ENCODE peak calls at places on chromosomes 7 and 10, in five cellular contexts. I is foreskin fibroblast, Q is testis, C is heart left ventricle, V is Panc1. A is an unnamed sample.

GRCh38 chr7:26005683-26006410 is 146.2 kb upstream of the NFE2L3 start:
- DNase-seq in I (no peak), Q (no peak), C (no peak), V (no peak), A (no peak)

GRCh38 chr10:82282782-82283456 is 407.9 kb downstream of the NRG3 start:
- DNase-seq in I (peak; percentile 54), Q (no peak), C (no peak), V (no peak), A (no peak)

GRCh38 chr10:93471110-93471651 is 11.0 kb downstream of the MYOF start:
- DNase-seq in I (peak; percentile 96), Q (no peak), C (no peak), V (peak; percentile 95), A (peak; percentile 93)

GRCh38 chr7:105985250-105985649 is 22.2 kb downstream of the CDHR3 start:
- DNase-seq in I (no peak), Q (no peak), C (no peak), V (no peak), A (no peak)

GRCh38 chr10:2908851-2909630 is 158.3 kb upstream of the PFKP start:
- DNase-seq in I (no peak), Q (no peak), C (no peak), V (no peak), A (no peak)

GRCh38 chr7:33459340-33459751 is 330.0 kb downstream of the BBS9 start:
- DNase-seq in I (peak; percentile 72), Q (peak; percentile 33), C (no peak), V (peak; percentile 18), A (peak; percentile 19)

GRCh38 chr10:44936314-44936975 is 23.2 kb upstream of the RASSF4 start:
- DNase-seq in I (no peak), Q (no peak), C (peak; percentile 11), V (no peak), A (no peak)

GRCh38 chr10:30811665-30812017 is 182.1 kb upstream of the LYZL2 start:
- DNase-seq in I (peak; percentile 59), Q (no peak), C (no peak), V (no peak), A (peak; percentile 63)

GRCh38 chr7:16655394-16655793 is 9.4 kb downstream of the BZW2 start:
- DNase-seq in I (no peak), Q (no peak), C (no peak), V (no peak), A (no peak)

GRCh38 chr7:87886875-87887274 is 10.6 kb downstream of the DBF4 start:
- DNase-seq in I (peak; percentile 44), Q (no peak), C (no peak), V (no peak), A (peak; percentile 43)

GRCh38 chr10:100522107-100522811 is 2.6 kb upstream of the SEC31B start:
- DNase-seq in I (peak; percentile 21), Q (no peak), C (no peak), V (no peak), A (no peak)

GRCh38 chr10:52959810-52960209 is 187.2 kb upstream of the MBL2 start:
- DNase-seq in I (no peak), Q (no peak), C (no peak), V (no peak), A (no peak)

GRCh38 chr7:12941512-12941911 is 254.1 kb downstream of the ARL4A start:
- DNase-seq in I (no peak), Q (no peak), C (no peak), V (no peak), A (no peak)

GRCh38 chr7:22332481-22332880 is 24.5 kb downstream of the RAPGEF5 start:
- DNase-seq in I (peak; percentile 6), Q (no peak), C (no peak), V (no peak), A (no peak)

GRCh38 chr7:15515201-15515777 is 46.5 kb downstream of the AGMO start:
- DNase-seq in I (peak; percentile 47), Q (no peak), C (no peak), V (no peak), A (no peak)

GRCh38 chr10:117226813-117227451 is 14.0 kb upstream of the SLC18A2 start:
- DNase-seq in I (peak; percentile 40), Q (peak; percentile 40), C (no peak), V (no peak), A (no peak)

GRCh38 chr7:32074787-32075570 is 4.8 kb upstream of the PDE1C start:
- DNase-seq in I (no peak), Q (no peak), C (no peak), V (no peak), A (no peak)

GRCh38 chr10:44933117-44933450 is 21.9 kb downstream of the TMEM72 start:
- DNase-seq in I (no peak), Q (no peak), C (no peak), V (no peak), A (no peak)

GRCh38 chr10:31320598-31321211 is 1.7 kb downstream of the ZEB1 start:
- DNase-seq in I (peak; percentile 64), Q (peak; percentile 48), C (peak; percentile 61), V (no peak), A (no peak)

GRCh38 chr10:133324198-133324792 is 12.4 kb downstream of the CALY start:
- DNase-seq in I (peak; percentile 78), Q (peak; percentile 87), C (peak; percentile 53), V (no peak), A (no peak)

GRCh38 chr7:118182618-118183253 is 1.2 kb upstream of the LSM8 start:
- DNase-seq in I (no peak), Q (no peak), C (no peak), V (no peak), A (no peak)

GRCh38 chr10:484441-484924 is 205.0 kb downstream of the DIP2C start:
- DNase-seq in I (peak; percentile 41), Q (no peak), C (peak; percentile 26), V (no peak), A (peak; percentile 68)

GRCh38 chr10:32963102-32963501 is 5.1 kb upstream of the ITGB1 start:
- DNase-seq in I (peak; percentile 83), Q (no peak), C (no peak), V (no peak), A (no peak)

GRCh38 chr10:80437227-80437626 is 16.9 kb upstream of the TSPAN14 start:
- DNase-seq in I (no peak), Q (no peak), C (no peak), V (no peak), A (no peak)

GRCh38 chr10:70843333-70843732 is 27.6 kb downstream of the SGPL1 start:
- DNase-seq in I (no peak), Q (no peak), C (no peak), V (no peak), A (no peak)

GRCh38 chr7:20539201-20539600 is 76.3 kb upstream of the ABCB5 start:
- DNase-seq in I (no peak), Q (no peak), C (no peak), V (no peak), A (no peak)

GRCh38 chr7:86339051-86339450 is 304.7 kb upstream of the GRM3 start:
- DNase-seq in I (no peak), Q (no peak), C (no peak), V (no peak), A (no peak)

GRCh38 chr7:28347964-28348363 is 64.4 kb upstream of the CREB5 start:
- DNase-seq in I (peak; percentile 96), Q (no peak), C (no peak), V (no peak), A (no peak)

GRCh38 chr7:123275036-123275753 is 75.4 kb upstream of the SLC13A1 start:
- DNase-seq in I (no peak), Q (no peak), C (no peak), V (no peak), A (no peak)

GRCh38 chr10:49187044-49187484 is 1.1 kb downstream of the TMEM273 start:
- DNase-seq in I (no peak), Q (no peak), C (no peak), V (no peak), A (no peak)
- H3K4me3 ChIP-seq in I (no peak overlapping the region), Q (no peak overlapping the region), C (peak overlapping the region; percentile 52), V (no peak overlapping the region), A (no peak overlapping the region)

DNA sequence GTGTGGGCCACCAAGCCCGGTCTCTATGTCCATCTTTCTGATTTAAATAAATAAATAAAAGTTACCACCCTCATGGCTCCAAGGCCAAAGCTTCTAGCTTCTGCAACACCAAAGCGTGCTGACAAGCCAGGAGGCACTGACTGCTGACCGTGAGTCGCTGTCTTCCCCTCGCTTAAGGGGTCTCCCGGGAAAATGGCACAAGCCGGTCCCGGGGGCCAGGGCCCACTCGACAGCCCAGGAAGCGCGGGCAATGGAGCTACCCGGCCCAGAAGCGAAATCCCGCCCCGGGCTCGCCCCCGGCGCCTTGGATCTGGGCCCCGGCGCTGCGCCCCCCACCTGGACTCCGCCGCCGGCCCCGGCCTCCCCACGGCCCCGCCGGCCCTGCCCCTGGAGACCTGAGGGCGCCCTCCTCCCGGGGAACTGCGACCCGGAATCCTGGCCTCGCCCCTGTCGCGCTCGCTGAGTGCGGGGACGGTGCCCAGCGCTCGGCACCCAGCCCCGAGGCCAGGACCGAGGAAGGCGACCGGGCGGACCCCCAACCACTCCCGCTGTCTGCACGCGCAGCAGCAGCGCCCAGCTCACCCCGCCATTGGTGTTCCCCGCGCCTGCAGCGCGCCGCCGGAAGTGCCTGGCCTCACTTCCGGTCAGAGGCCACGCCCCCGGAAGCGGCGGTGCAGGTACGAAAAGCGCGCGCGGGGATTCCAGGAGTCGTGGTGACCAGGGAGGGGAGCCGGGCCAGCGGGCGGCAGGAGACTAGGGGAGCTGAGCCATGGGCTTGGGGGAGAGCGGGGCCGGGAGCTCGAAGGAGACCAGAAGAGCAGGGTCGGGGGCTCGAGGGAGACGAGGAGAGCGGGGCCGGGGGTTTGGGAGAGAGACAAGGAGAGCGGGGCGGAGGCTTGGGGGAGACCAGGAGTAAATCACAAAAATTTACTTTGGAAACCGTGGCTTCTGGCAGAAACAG is at the start of the genes MRM2 and NUDT1:
- DNase-seq in I (peak; percentile 89), Q (peak; percentile 92), C (peak; percentile 82), V (no peak), A (no peak)
- TF ChIP-seq CTCF in I (no peak), Q (no peak), C (no peak), V (no peak), A (no peak)

DNA sequence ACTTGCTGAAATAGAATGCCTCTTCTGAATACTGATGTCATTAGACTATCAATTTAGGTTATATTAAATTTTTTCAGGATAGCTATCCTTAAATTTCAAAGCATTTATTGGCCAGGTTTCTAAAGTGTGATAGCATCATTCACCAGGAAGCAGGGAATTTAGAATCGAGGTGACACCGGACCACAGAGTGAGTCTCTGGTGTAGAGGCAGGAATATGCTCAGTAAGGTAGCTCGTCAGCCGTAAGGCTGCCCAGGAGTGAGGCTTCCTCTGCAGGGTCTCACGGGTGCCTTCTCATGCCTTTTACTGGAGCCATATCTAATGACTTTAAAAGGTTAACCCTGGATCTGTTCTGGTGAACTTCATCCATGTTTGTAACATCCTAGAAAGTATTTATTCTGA is 170.8 kb upstream of the KLF14 start:
- DNase-seq in I (peak; percentile 48), Q (no peak), C (no peak), V (no peak), A (no peak)
- H3K4me3 ChIP-seq in I (peak overlapping the region; percentile 4), Q (no peak overlapping the region), C (no peak overlapping the region), V (no peak overlapping the region), A (no peak overlapping the region)

GRCh38 chr10:26642896-26643653 is 54.4 kb upstream of the PDSS1 start:
- DNase-seq in I (no peak), Q (peak; percentile 79), C (no peak), V (no peak), A (no peak)

GRCh38 chr10:26650406-26650805 is 47.1 kb upstream of the PDSS1 start:
- DNase-seq in I (no peak), Q (no peak), C (no peak), V (no peak), A (no peak)

GRCh38 chr10:26653004-26653403 is 44.5 kb upstream of the PDSS1 start:
- DNase-seq in I (no peak), Q (no peak), C (no peak), V (no peak), A (no peak)

GRCh38 chr10:26647602-26648244 is 49.8 kb upstream of the PDSS1 start:
- DNase-seq in I (no peak), Q (no peak), C (no peak), V (no peak), A (no peak)
- TF ChIP-seq CTCF in I (no peak), Q (no peak), C (no peak), V (no peak), A (no peak)